ENCODE peak calls at places on chromosomes 2 and 18, in ten cellular contexts. One of them, this sample, is unnamed. For H3K4me1, the result is how much of the 10 kb centered on the place peaks cover.

GRCh38 chr2:177640423-177640822 is 247.8 kb downstream of the AGPS start:
- DNase-seq in CD8-positive, alpha-beta memory T cell: no peak
- DNase-seq in upper lobe of right lung: no peak
- DNase-seq in right cardiac atrium: no peak
- DNase-seq in astrocyte: no peak
- DNase-seq in prostate gland: no peak
- DNase-seq in uterus: no peak
- DNase-seq in psoas muscle: no peak
- DNase-seq in GM23248: no peak
- DNase-seq in heart right ventricle: no peak
- DNase-seq in this sample: no peak

GRCh38 chr2:24785704-24786321 is 7.4 kb downstream of the PTRHD1 start:
- DNase-seq in psoas muscle: no peak
- DNase-seq in GM23248: no peak
- DNase-seq in astrocyte: no peak
- DNase-seq in prostate gland: no peak
- DNase-seq in right cardiac atrium: no peak
- DNase-seq in upper lobe of right lung: no peak
- DNase-seq in CD8-positive, alpha-beta memory T cell: no peak
- DNase-seq in uterus: no peak
- DNase-seq in heart right ventricle: no peak
- DNase-seq in this sample: no peak

GRCh38 chr2:150410809-150411208 is 76.7 kb downstream of the RND3 start:
- DNase-seq in GM23248: peak
- DNase-seq in psoas muscle: no peak
- DNase-seq in astrocyte: peak
- DNase-seq in upper lobe of right lung: no peak
- DNase-seq in CD8-positive, alpha-beta memory T cell: no peak
- DNase-seq in right cardiac atrium: no peak
- DNase-seq in prostate gland: no peak
- DNase-seq in heart right ventricle: no peak
- DNase-seq in uterus: no peak
- DNase-seq in this sample: no peak

GRCh38 chr18:35415511-35416427 is 38.6 kb upstream of the ZNF396 start:
- DNase-seq in uterus: no peak
- DNase-seq in GM23248: peak
- DNase-seq in right cardiac atrium: no peak
- DNase-seq in astrocyte: peak
- DNase-seq in psoas muscle: no peak
- DNase-seq in CD8-positive, alpha-beta memory T cell: no peak
- DNase-seq in heart right ventricle: no peak
- DNase-seq in upper lobe of right lung: no peak
- DNase-seq in prostate gland: no peak
- DNase-seq in this sample: no peak

GRCh38 chr2:36478999-36479398 is 119.0 kb downstream of the FEZ2 start:
- DNase-seq in upper lobe of right lung: no peak
- DNase-seq in psoas muscle: no peak
- DNase-seq in uterus: no peak
- DNase-seq in right cardiac atrium: no peak
- DNase-seq in prostate gland: no peak
- DNase-seq in heart right ventricle: no peak
- DNase-seq in GM23248: no peak
- DNase-seq in CD8-positive, alpha-beta memory T cell: no peak
- DNase-seq in astrocyte: no peak
- DNase-seq in this sample: no peak

GRCh38 chr2:64865073-64865830 is 123.9 kb upstream of the SLC1A4 start:
- DNase-seq in CD8-positive, alpha-beta memory T cell: peak
- DNase-seq in GM23248: peak
- DNase-seq in upper lobe of right lung: peak
- DNase-seq in prostate gland: peak
- DNase-seq in right cardiac atrium: peak
- DNase-seq in psoas muscle: peak
- DNase-seq in heart right ventricle: peak
- DNase-seq in astrocyte: no peak
- DNase-seq in uterus: peak
- DNase-seq in this sample: peak

GRCh38 chr18:57436193-57436964 is 1.2 kb downstream of the ONECUT2 start:
- DNase-seq in right cardiac atrium: peak
- DNase-seq in upper lobe of right lung: no peak
- DNase-seq in psoas muscle: no peak
- DNase-seq in astrocyte: no peak
- DNase-seq in prostate gland: no peak
- DNase-seq in uterus: no peak
- DNase-seq in GM23248: no peak
- DNase-seq in CD8-positive, alpha-beta memory T cell: no peak
- DNase-seq in heart right ventricle: no peak
- DNase-seq in this sample: no peak

GRCh38 chr2:50556934-50557575 is 474.9 kb downstream of the NRXN1 start:
- DNase-seq in uterus: no peak
- DNase-seq in CD8-positive, alpha-beta memory T cell: no peak
- DNase-seq in heart right ventricle: no peak
- DNase-seq in astrocyte: peak
- DNase-seq in upper lobe of right lung: no peak
- DNase-seq in GM23248: peak
- DNase-seq in psoas muscle: no peak
- DNase-seq in right cardiac atrium: no peak
- DNase-seq in prostate gland: no peak
- DNase-seq in this sample: no peak

DNA sequence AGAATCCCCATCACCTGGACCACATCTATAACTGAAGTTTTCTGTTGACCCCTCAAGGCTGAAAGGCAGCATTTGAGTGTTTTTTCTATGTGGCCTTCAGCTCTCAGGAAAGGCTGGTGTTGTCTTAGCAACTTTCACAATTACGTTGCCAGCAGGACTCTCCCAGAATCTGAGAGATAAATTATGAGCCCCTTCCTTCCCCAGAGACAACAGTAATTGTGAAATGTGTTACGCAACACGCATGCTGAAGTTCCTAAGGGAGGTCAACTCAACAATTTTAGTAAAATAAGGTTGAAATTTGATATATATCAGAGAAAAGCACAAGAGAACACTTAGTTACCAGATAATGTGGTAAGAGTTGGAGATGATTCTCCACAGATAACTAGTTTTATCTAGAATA is 216.5 kb upstream of the SLC8A1 start:
- DNase-seq in CD8-positive, alpha-beta memory T cell: no peak
- DNase-seq in GM23248: peak
- DNase-seq in right cardiac atrium: peak
- DNase-seq in heart right ventricle: no peak
- DNase-seq in uterus: peak
- DNase-seq in astrocyte: no peak
- DNase-seq in psoas muscle: no peak
- DNase-seq in upper lobe of right lung: no peak
- DNase-seq in prostate gland: no peak
- DNase-seq in this sample: no peak
- H3K27ac ChIP-seq in CD8-positive, alpha-beta memory T cell: no peak
- H3K27ac ChIP-seq in GM23248: no peak
- H3K27ac ChIP-seq in right cardiac atrium: no peak
- H3K27ac ChIP-seq in heart right ventricle: no peak
- H3K27ac ChIP-seq in uterus: peak
- H3K27ac ChIP-seq in astrocyte: no peak
- H3K27ac ChIP-seq in psoas muscle: no peak
- H3K27ac ChIP-seq in upper lobe of right lung: no peak
- H3K27ac ChIP-seq in prostate gland: peak
- H3K27ac ChIP-seq in this sample: no peak

GRCh38 chr2:126770466-126770865 is 114.5 kb downstream of the GYPC start:
- DNase-seq in prostate gland: no peak
- DNase-seq in right cardiac atrium: no peak
- DNase-seq in GM23248: no peak
- DNase-seq in upper lobe of right lung: peak
- DNase-seq in psoas muscle: no peak
- DNase-seq in astrocyte: no peak
- DNase-seq in CD8-positive, alpha-beta memory T cell: no peak
- DNase-seq in uterus: no peak
- DNase-seq in heart right ventricle: no peak
- DNase-seq in this sample: no peak

GRCh38 chr2:126774290-126774689 is 118.3 kb downstream of the GYPC start:
- DNase-seq in right cardiac atrium: no peak
- DNase-seq in heart right ventricle: no peak
- DNase-seq in astrocyte: no peak
- DNase-seq in psoas muscle: no peak
- DNase-seq in prostate gland: no peak
- DNase-seq in CD8-positive, alpha-beta memory T cell: no peak
- DNase-seq in upper lobe of right lung: peak
- DNase-seq in uterus: no peak
- DNase-seq in GM23248: no peak
- DNase-seq in this sample: no peak

GRCh38 chr2:126771501-126772195 is 115.7 kb downstream of the GYPC start:
- DNase-seq in heart right ventricle: no peak
- DNase-seq in astrocyte: no peak
- DNase-seq in upper lobe of right lung: peak
- DNase-seq in prostate gland: no peak
- DNase-seq in uterus: no peak
- DNase-seq in psoas muscle: no peak
- DNase-seq in GM23248: no peak
- DNase-seq in right cardiac atrium: no peak
- DNase-seq in CD8-positive, alpha-beta memory T cell: no peak
- DNase-seq in this sample: no peak

GRCh38 chr2:126769118-126769517 is 113.2 kb downstream of the GYPC start:
- DNase-seq in uterus: no peak
- DNase-seq in right cardiac atrium: no peak
- DNase-seq in upper lobe of right lung: no peak
- DNase-seq in GM23248: no peak
- DNase-seq in CD8-positive, alpha-beta memory T cell: no peak
- DNase-seq in astrocyte: no peak
- DNase-seq in heart right ventricle: no peak
- DNase-seq in psoas muscle: no peak
- DNase-seq in prostate gland: no peak
- DNase-seq in this sample: no peak

DNA sequence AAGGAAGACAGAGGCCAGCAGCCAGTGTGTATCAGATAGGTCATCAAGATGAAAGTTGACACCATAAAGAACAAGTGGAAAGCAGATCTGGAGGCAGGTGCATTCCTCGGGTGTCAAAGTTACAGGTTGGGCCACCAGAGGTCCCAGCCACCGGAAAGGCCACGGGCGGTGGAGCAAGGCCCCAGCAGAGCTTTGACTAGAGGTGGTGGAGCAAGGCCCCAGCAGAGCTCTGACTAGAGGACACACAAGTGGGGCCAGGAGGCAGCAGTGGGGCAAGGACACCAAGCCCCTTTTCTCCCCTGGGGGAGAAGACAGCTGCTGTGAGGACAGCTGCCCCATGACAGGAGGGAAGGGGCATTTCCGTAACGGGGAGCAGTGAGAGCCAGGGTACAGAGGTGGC is 115.1 kb downstream of the GYPC start:
- DNase-seq in heart right ventricle: no peak
- DNase-seq in psoas muscle: no peak
- DNase-seq in astrocyte: no peak
- DNase-seq in prostate gland: no peak
- DNase-seq in upper lobe of right lung: peak
- DNase-seq in right cardiac atrium: no peak
- DNase-seq in GM23248: no peak
- DNase-seq in uterus: no peak
- DNase-seq in CD8-positive, alpha-beta memory T cell: no peak
- DNase-seq in this sample: no peak
- H3K4me1 ChIP-seq in heart right ventricle: under half
- H3K4me1 ChIP-seq in psoas muscle: under half
- H3K4me1 ChIP-seq in astrocyte: under half
- H3K4me1 ChIP-seq in prostate gland: under half
- H3K4me1 ChIP-seq in upper lobe of right lung: under half
- H3K4me1 ChIP-seq in right cardiac atrium: under half
- H3K4me1 ChIP-seq in GM23248: under half
- H3K4me1 ChIP-seq in uterus: under half
- H3K4me1 ChIP-seq in CD8-positive, alpha-beta memory T cell: under half
- H3K4me1 ChIP-seq in this sample: under half

DNA sequence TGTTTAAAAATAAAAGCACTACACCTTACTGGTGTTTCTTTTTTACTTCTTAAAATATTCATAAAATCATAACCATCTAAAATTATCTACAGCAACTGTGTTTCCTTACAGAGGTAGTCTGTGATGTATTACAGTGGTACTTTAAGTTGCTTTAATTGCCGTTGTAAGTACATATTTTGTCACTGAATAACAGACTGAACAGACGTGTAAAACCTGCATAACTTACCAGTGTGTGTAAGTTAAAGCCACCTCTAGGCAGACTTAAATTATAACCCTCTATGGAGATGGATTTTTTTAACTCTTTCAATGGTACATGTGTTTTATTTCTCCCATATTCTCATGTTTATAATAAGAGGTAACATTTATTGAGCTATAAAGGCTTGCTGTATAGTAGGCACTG is 166.8 kb downstream of the NR4A2 start:
- DNase-seq in CD8-positive, alpha-beta memory T cell: no peak
- DNase-seq in astrocyte: no peak
- DNase-seq in prostate gland: no peak
- DNase-seq in upper lobe of right lung: no peak
- DNase-seq in uterus: no peak
- DNase-seq in GM23248: no peak
- DNase-seq in right cardiac atrium: no peak
- DNase-seq in psoas muscle: no peak
- DNase-seq in heart right ventricle: no peak
- DNase-seq in this sample: no peak
- H3K27ac ChIP-seq in CD8-positive, alpha-beta memory T cell: no peak
- H3K27ac ChIP-seq in astrocyte: no peak
- H3K27ac ChIP-seq in prostate gland: no peak
- H3K27ac ChIP-seq in upper lobe of right lung: no peak
- H3K27ac ChIP-seq in uterus: no peak
- H3K27ac ChIP-seq in GM23248: no peak
- H3K27ac ChIP-seq in right cardiac atrium: no peak
- H3K27ac ChIP-seq in psoas muscle: no peak
- H3K27ac ChIP-seq in heart right ventricle: no peak
- H3K27ac ChIP-seq in this sample: no peak

GRCh38 chr18:59085797-59086196 is 53.9 kb upstream of the SEC11C start:
- DNase-seq in psoas muscle: no peak
- DNase-seq in right cardiac atrium: no peak
- DNase-seq in CD8-positive, alpha-beta memory T cell: no peak
- DNase-seq in GM23248: peak
- DNase-seq in astrocyte: peak
- DNase-seq in upper lobe of right lung: no peak
- DNase-seq in prostate gland: no peak
- DNase-seq in heart right ventricle: no peak
- DNase-seq in uterus: no peak
- DNase-seq in this sample: no peak

GRCh38 chr18:59084286-59084779 is 55.4 kb upstream of the SEC11C start:
- DNase-seq in CD8-positive, alpha-beta memory T cell: peak
- DNase-seq in astrocyte: peak
- DNase-seq in prostate gland: peak
- DNase-seq in GM23248: peak
- DNase-seq in uterus: peak
- DNase-seq in upper lobe of right lung: peak
- DNase-seq in psoas muscle: peak
- DNase-seq in right cardiac atrium: peak
- DNase-seq in heart right ventricle: peak
- DNase-seq in this sample: peak

GRCh38 chr18:59086522-59086921 is 53.2 kb upstream of the SEC11C start:
- DNase-seq in upper lobe of right lung: no peak
- DNase-seq in psoas muscle: no peak
- DNase-seq in CD8-positive, alpha-beta memory T cell: no peak
- DNase-seq in astrocyte: no peak
- DNase-seq in right cardiac atrium: no peak
- DNase-seq in prostate gland: no peak
- DNase-seq in uterus: no peak
- DNase-seq in GM23248: no peak
- DNase-seq in heart right ventricle: no peak
- DNase-seq in this sample: no peak

GRCh38 chr18:59085126-59085794 is 54.4 kb upstream of the SEC11C start:
- DNase-seq in upper lobe of right lung: no peak
- DNase-seq in prostate gland: no peak
- DNase-seq in GM23248: no peak
- DNase-seq in psoas muscle: no peak
- DNase-seq in CD8-positive, alpha-beta memory T cell: no peak
- DNase-seq in astrocyte: no peak
- DNase-seq in uterus: no peak
- DNase-seq in right cardiac atrium: no peak
- DNase-seq in heart right ventricle: no peak
- DNase-seq in this sample: no peak

DNA sequence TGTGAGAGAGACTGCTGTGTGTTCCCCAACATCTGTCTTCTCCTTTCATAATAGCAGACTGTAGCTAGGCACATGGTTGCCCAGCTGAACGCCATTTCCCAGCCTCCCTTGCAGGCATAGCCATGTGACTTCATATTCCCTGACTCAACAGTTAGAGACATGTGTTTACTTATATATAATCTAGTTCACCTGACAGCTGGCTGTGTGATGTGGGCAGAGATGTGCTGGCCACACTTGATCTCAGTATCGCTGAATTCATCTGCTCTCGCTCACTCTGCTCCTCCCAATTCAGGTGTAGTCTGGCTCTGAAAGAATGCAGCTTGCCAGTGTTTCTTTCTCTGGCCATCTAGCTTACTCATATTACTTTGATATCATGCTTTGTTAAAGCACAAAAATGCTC is 52.3 kb upstream of the SEC11C start:
- DNase-seq in upper lobe of right lung: no peak
- DNase-seq in heart right ventricle: no peak
- DNase-seq in psoas muscle: no peak
- DNase-seq in uterus: no peak
- DNase-seq in prostate gland: no peak
- DNase-seq in right cardiac atrium: no peak
- DNase-seq in astrocyte: no peak
- DNase-seq in CD8-positive, alpha-beta memory T cell: no peak
- DNase-seq in GM23248: no peak
- DNase-seq in this sample: no peak
- H3K4me1 ChIP-seq in upper lobe of right lung: under half
- H3K4me1 ChIP-seq in heart right ventricle: under half
- H3K4me1 ChIP-seq in psoas muscle: under half
- H3K4me1 ChIP-seq in uterus: under half
- H3K4me1 ChIP-seq in prostate gland: under half
- H3K4me1 ChIP-seq in right cardiac atrium: under half
- H3K4me1 ChIP-seq in astrocyte: under half
- H3K4me1 ChIP-seq in CD8-positive, alpha-beta memory T cell: under half
- H3K4me1 ChIP-seq in GM23248: under half
- H3K4me1 ChIP-seq in this sample: under half

This sample was measured in aorta.